ENCODE peak calls at places on chromosomes 2 and 18, in nine cellular contexts. One of them, this sample, is unnamed.

GRCh38 chr2:53442783-53443182 is 324.8 kb upstream of the CHAC2 start:
- DNase-seq in K562: no peak
- DNase-seq in heart right ventricle: no peak
- DNase-seq in Caco-2: no peak
- DNase-seq in nephron progenitor cell: peak; percentile 20
- DNase-seq in esophagus squamous epithelium: no peak
- DNase-seq in kidney epithelial cell: no peak
- DNase-seq in astrocyte of the cerebellum: no peak
- DNase-seq in sigmoid colon: no peak
- DNase-seq in this sample: no peak

GRCh38 chr2:134721596-134721995 is 2.8 kb upstream of the TMEM163 start:
- DNase-seq in kidney epithelial cell: no peak
- DNase-seq in astrocyte of the cerebellum: no peak
- DNase-seq in heart right ventricle: no peak
- DNase-seq in sigmoid colon: no peak
- DNase-seq in K562: no peak
- DNase-seq in nephron progenitor cell: no peak
- DNase-seq in Caco-2: no peak
- DNase-seq in esophagus squamous epithelium: no peak
- DNase-seq in this sample: no peak

GRCh38 chr18:70499218-70499691 is 210.4 kb downstream of the SOCS6 start:
- DNase-seq in nephron progenitor cell: no peak
- DNase-seq in Caco-2: no peak
- DNase-seq in heart right ventricle: no peak
- DNase-seq in sigmoid colon: no peak
- DNase-seq in K562: peak; percentile 5
- DNase-seq in kidney epithelial cell: no peak
- DNase-seq in astrocyte of the cerebellum: no peak
- DNase-seq in esophagus squamous epithelium: no peak
- DNase-seq in this sample: no peak

GRCh38 chr18:45291616-45292612 is 323.4 kb upstream of the SLC14A2 start:
- DNase-seq in kidney epithelial cell: peak; percentile 39
- DNase-seq in esophagus squamous epithelium: no peak
- DNase-seq in K562: no peak
- DNase-seq in astrocyte of the cerebellum: peak; percentile 43
- DNase-seq in sigmoid colon: no peak
- DNase-seq in heart right ventricle: no peak
- DNase-seq in Caco-2: no peak
- DNase-seq in nephron progenitor cell: no peak
- DNase-seq in this sample: no peak

GRCh38 chr2:179558010-179558911 is 293.6 kb upstream of the SESTD1 start:
- DNase-seq in sigmoid colon: no peak
- DNase-seq in astrocyte of the cerebellum: no peak
- DNase-seq in kidney epithelial cell: no peak
- DNase-seq in K562: no peak
- DNase-seq in nephron progenitor cell: no peak
- DNase-seq in esophagus squamous epithelium: no peak
- DNase-seq in Caco-2: no peak
- DNase-seq in heart right ventricle: no peak
- DNase-seq in this sample: no peak

GRCh38 chr2:241680827-241681599 is 5.6 kb downstream of the DTYMK start:
- DNase-seq in Caco-2: no peak
- DNase-seq in kidney epithelial cell: peak; percentile 93
- DNase-seq in sigmoid colon: peak; percentile 75
- DNase-seq in nephron progenitor cell: no peak
- DNase-seq in astrocyte of the cerebellum: peak; percentile 85
- DNase-seq in heart right ventricle: no peak
- DNase-seq in K562: no peak
- DNase-seq in esophagus squamous epithelium: no peak
- DNase-seq in this sample: no peak

GRCh38 chr18:57446322-57446721 is 11.1 kb downstream of the ONECUT2 start:
- DNase-seq in Caco-2: no peak
- DNase-seq in heart right ventricle: no peak
- DNase-seq in esophagus squamous epithelium: no peak
- DNase-seq in nephron progenitor cell: peak; percentile 43
- DNase-seq in sigmoid colon: no peak
- DNase-seq in astrocyte of the cerebellum: no peak
- DNase-seq in kidney epithelial cell: no peak
- DNase-seq in K562: peak; percentile 52
- DNase-seq in this sample: peak; percentile 70

GRCh38 chr18:41237317-41237716 is 717.7 kb upstream of the PIK3C3 start:
- DNase-seq in nephron progenitor cell: no peak
- DNase-seq in Caco-2: no peak
- DNase-seq in astrocyte of the cerebellum: no peak
- DNase-seq in esophagus squamous epithelium: no peak
- DNase-seq in sigmoid colon: no peak
- DNase-seq in heart right ventricle: no peak
- DNase-seq in K562: no peak
- DNase-seq in kidney epithelial cell: no peak
- DNase-seq in this sample: no peak

GRCh38 chr18:45386256-45386655 is 229.0 kb upstream of the SLC14A2 start:
- DNase-seq in nephron progenitor cell: peak; percentile 56
- DNase-seq in esophagus squamous epithelium: no peak
- DNase-seq in sigmoid colon: no peak
- DNase-seq in Caco-2: peak; percentile 27
- DNase-seq in kidney epithelial cell: no peak
- DNase-seq in K562: peak; percentile 13
- DNase-seq in heart right ventricle: peak; percentile 20
- DNase-seq in astrocyte of the cerebellum: peak; percentile 33
- DNase-seq in this sample: peak; percentile 14

GRCh38 chr2:133789743-133790142 is 221.5 kb upstream of the NCKAP5 start:
- DNase-seq in esophagus squamous epithelium: no peak
- DNase-seq in nephron progenitor cell: no peak
- DNase-seq in kidney epithelial cell: no peak
- DNase-seq in astrocyte of the cerebellum: no peak
- DNase-seq in heart right ventricle: no peak
- DNase-seq in sigmoid colon: no peak
- DNase-seq in Caco-2: no peak
- DNase-seq in K562: no peak
- DNase-seq in this sample: no peak

GRCh38 chr2:21303876-21304275 is 180.1 kb downstream of the TDRD15 start:
- DNase-seq in Caco-2: no peak
- DNase-seq in heart right ventricle: no peak
- DNase-seq in sigmoid colon: no peak
- DNase-seq in esophagus squamous epithelium: no peak
- DNase-seq in kidney epithelial cell: no peak
- DNase-seq in nephron progenitor cell: no peak
- DNase-seq in K562: no peak
- DNase-seq in astrocyte of the cerebellum: no peak
- DNase-seq in this sample: no peak

GRCh38 chr2:186959486-186959885 is 110.5 kb upstream of the ZSWIM2 start:
- DNase-seq in kidney epithelial cell: no peak
- DNase-seq in esophagus squamous epithelium: no peak
- DNase-seq in heart right ventricle: no peak
- DNase-seq in K562: no peak
- DNase-seq in Caco-2: no peak
- DNase-seq in astrocyte of the cerebellum: no peak
- DNase-seq in sigmoid colon: no peak
- DNase-seq in nephron progenitor cell: no peak
- DNase-seq in this sample: no peak

GRCh38 chr2:95799490-95799889 is 192.1 kb downstream of the ANKRD36C start:
- DNase-seq in sigmoid colon: no peak
- DNase-seq in astrocyte of the cerebellum: no peak
- DNase-seq in esophagus squamous epithelium: no peak
- DNase-seq in Caco-2: no peak
- DNase-seq in heart right ventricle: no peak
- DNase-seq in kidney epithelial cell: no peak
- DNase-seq in nephron progenitor cell: no peak
- DNase-seq in K562: no peak
- DNase-seq in this sample: peak; percentile 1

GRCh38 chr2:178072383-178073301 is at the start of gene PDE11A:
- DNase-seq in Caco-2: peak; percentile 94
- DNase-seq in nephron progenitor cell: peak; percentile 87
- DNase-seq in esophagus squamous epithelium: no peak
- DNase-seq in K562: peak; percentile 88
- DNase-seq in kidney epithelial cell: peak; percentile 69
- DNase-seq in astrocyte of the cerebellum: peak; percentile 40
- DNase-seq in heart right ventricle: peak; percentile 75
- DNase-seq in sigmoid colon: peak; percentile 88
- DNase-seq in this sample: peak; percentile 39

GRCh38 chr2:54771166-54771565 is 47.7 kb downstream of the EML6 start:
- DNase-seq in astrocyte of the cerebellum: no peak
- DNase-seq in esophagus squamous epithelium: no peak
- DNase-seq in sigmoid colon: no peak
- DNase-seq in heart right ventricle: no peak
- DNase-seq in Caco-2: no peak
- DNase-seq in K562: no peak
- DNase-seq in nephron progenitor cell: no peak
- DNase-seq in kidney epithelial cell: no peak
- DNase-seq in this sample: no peak

GRCh38 chr18:70421471-70421870 is 132.6 kb downstream of the SOCS6 start:
- DNase-seq in esophagus squamous epithelium: no peak
- DNase-seq in kidney epithelial cell: no peak
- DNase-seq in K562: no peak
- DNase-seq in sigmoid colon: no peak
- DNase-seq in nephron progenitor cell: no peak
- DNase-seq in Caco-2: no peak
- DNase-seq in heart right ventricle: no peak
- DNase-seq in astrocyte of the cerebellum: no peak
- DNase-seq in this sample: no peak

DNA sequence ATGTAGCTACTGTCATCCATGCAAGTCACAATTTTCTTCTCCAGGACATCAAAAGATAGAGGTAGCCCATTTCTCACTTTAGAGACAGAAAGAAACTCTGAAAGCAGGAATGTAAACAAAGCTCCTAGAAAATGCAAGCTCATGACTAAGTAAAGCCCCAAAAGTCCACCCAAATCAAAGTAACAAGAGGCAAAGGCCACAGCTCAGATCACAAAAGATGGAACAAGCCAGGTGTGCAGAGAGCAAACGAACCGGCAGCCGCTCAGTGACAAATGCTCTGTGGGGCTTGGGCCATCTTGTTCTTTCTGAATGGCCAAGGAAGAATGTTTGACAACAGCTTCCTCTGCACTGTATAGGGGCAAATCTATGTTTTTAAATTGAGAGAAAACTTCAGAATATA is 201.0 kb downstream of the CYRIA start:
- DNase-seq in astrocyte of the cerebellum: no peak
- DNase-seq in heart right ventricle: no peak
- DNase-seq in Caco-2: peak; percentile 65
- DNase-seq in nephron progenitor cell: no peak
- DNase-seq in sigmoid colon: no peak
- DNase-seq in esophagus squamous epithelium: no peak
- DNase-seq in kidney epithelial cell: no peak
- DNase-seq in K562: no peak
- DNase-seq in this sample: no peak
- TF ChIP-seq CTCF in astrocyte of the cerebellum: no peak
- TF ChIP-seq CTCF in heart right ventricle: no peak
- TF ChIP-seq CTCF in Caco-2: no peak
- TF ChIP-seq CTCF in nephron progenitor cell: no peak
- TF ChIP-seq CTCF in sigmoid colon: no peak
- TF ChIP-seq CTCF in esophagus squamous epithelium: no peak
- TF ChIP-seq CTCF in kidney epithelial cell: no peak
- TF ChIP-seq CTCF in K562: no peak
- TF ChIP-seq CTCF in this sample: no peak

GRCh38 chr2:18267501-18267900 is 293.0 kb downstream of the RDH14 start:
- DNase-seq in Caco-2: no peak
- DNase-seq in esophagus squamous epithelium: no peak
- DNase-seq in heart right ventricle: no peak
- DNase-seq in K562: no peak
- DNase-seq in nephron progenitor cell: no peak
- DNase-seq in kidney epithelial cell: peak; percentile 45
- DNase-seq in astrocyte of the cerebellum: no peak
- DNase-seq in sigmoid colon: no peak
- DNase-seq in this sample: no peak

GRCh38 chr2:18265614-18266013 is 294.8 kb downstream of the RDH14 start:
- DNase-seq in kidney epithelial cell: no peak
- DNase-seq in sigmoid colon: no peak
- DNase-seq in heart right ventricle: no peak
- DNase-seq in K562: no peak
- DNase-seq in Caco-2: no peak
- DNase-seq in esophagus squamous epithelium: no peak
- DNase-seq in nephron progenitor cell: no peak
- DNase-seq in astrocyte of the cerebellum: no peak
- DNase-seq in this sample: no peak

GRCh38 chr2:18268400-18268799 is 292.1 kb downstream of the RDH14 start:
- DNase-seq in astrocyte of the cerebellum: no peak
- DNase-seq in K562: no peak
- DNase-seq in kidney epithelial cell: no peak
- DNase-seq in esophagus squamous epithelium: no peak
- DNase-seq in Caco-2: no peak
- DNase-seq in nephron progenitor cell: no peak
- DNase-seq in sigmoid colon: no peak
- DNase-seq in heart right ventricle: no peak
- DNase-seq in this sample: no peak

GRCh38 chr2:18262601-18263000 is 297.9 kb downstream of the RDH14 start:
- DNase-seq in K562: no peak
- DNase-seq in heart right ventricle: no peak
- DNase-seq in esophagus squamous epithelium: no peak
- DNase-seq in nephron progenitor cell: no peak
- DNase-seq in sigmoid colon: no peak
- DNase-seq in astrocyte of the cerebellum: no peak
- DNase-seq in kidney epithelial cell: no peak
- DNase-seq in Caco-2: no peak
- DNase-seq in this sample: no peak

DNA sequence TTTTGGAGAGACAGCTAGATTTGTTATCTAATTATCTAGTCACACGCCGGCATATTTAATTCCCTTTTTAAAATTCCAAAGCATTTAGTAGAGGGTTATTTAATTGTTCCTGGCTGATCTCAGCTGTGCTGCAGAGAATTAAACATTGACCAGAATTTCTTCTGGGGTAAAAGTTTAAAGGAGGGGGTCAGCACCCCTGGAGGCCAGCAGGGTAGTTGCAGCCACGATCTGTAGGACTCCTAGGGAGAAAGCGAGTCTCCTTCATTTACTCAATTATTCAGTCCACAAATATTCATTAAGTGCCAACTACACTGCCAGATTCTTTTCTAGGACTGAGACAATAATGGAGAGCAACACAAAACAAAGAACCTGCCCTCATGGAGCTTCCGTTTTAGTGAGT is 294.3 kb downstream of the RDH14 start:
- DNase-seq in kidney epithelial cell: no peak
- DNase-seq in nephron progenitor cell: no peak
- DNase-seq in sigmoid colon: no peak
- DNase-seq in K562: peak; percentile 4
- DNase-seq in heart right ventricle: no peak
- DNase-seq in Caco-2: no peak
- DNase-seq in astrocyte of the cerebellum: no peak
- DNase-seq in esophagus squamous epithelium: no peak
- DNase-seq in this sample: no peak
- TF ChIP-seq CTCF in kidney epithelial cell: peak; percentile 25
- TF ChIP-seq CTCF in nephron progenitor cell: peak; percentile 34
- TF ChIP-seq CTCF in sigmoid colon: no peak
- TF ChIP-seq CTCF in K562: no peak
- TF ChIP-seq CTCF in heart right ventricle: no peak
- TF ChIP-seq CTCF in Caco-2: peak; percentile 40
- TF ChIP-seq CTCF in astrocyte of the cerebellum: peak; percentile 36
- TF ChIP-seq CTCF in esophagus squamous epithelium: no peak
- TF ChIP-seq CTCF in this sample: no peak

GRCh38 chr2:198065327-198065726 is 260.9 kb downstream of the PLCL1 start:
- DNase-seq in kidney epithelial cell: no peak
- DNase-seq in Caco-2: no peak
- DNase-seq in astrocyte of the cerebellum: no peak
- DNase-seq in K562: no peak
- DNase-seq in heart right ventricle: no peak
- DNase-seq in nephron progenitor cell: no peak
- DNase-seq in esophagus squamous epithelium: no peak
- DNase-seq in sigmoid colon: no peak
- DNase-seq in this sample: no peak
- TF ChIP-seq CTCF in kidney epithelial cell: no peak
- TF ChIP-seq CTCF in Caco-2: no peak
- TF ChIP-seq CTCF in astrocyte of the cerebellum: no peak
- TF ChIP-seq CTCF in K562: no peak
- TF ChIP-seq CTCF in heart right ventricle: no peak
- TF ChIP-seq CTCF in nephron progenitor cell: no peak
- TF ChIP-seq CTCF in esophagus squamous epithelium: no peak
- TF ChIP-seq CTCF in sigmoid colon: no peak
- TF ChIP-seq CTCF in this sample: no peak

GRCh38 chr2:120879401-120880295 is 144.0 kb downstream of the GLI2 start:
- DNase-seq in nephron progenitor cell: no peak
- DNase-seq in kidney epithelial cell: no peak
- DNase-seq in heart right ventricle: no peak
- DNase-seq in astrocyte of the cerebellum: no peak
- DNase-seq in Caco-2: no peak
- DNase-seq in esophagus squamous epithelium: no peak
- DNase-seq in sigmoid colon: no peak
- DNase-seq in K562: no peak
- DNase-seq in this sample: no peak
- TF ChIP-seq CTCF in nephron progenitor cell: no peak
- TF ChIP-seq CTCF in kidney epithelial cell: peak; percentile 3
- TF ChIP-seq CTCF in heart right ventricle: no peak
- TF ChIP-seq CTCF in astrocyte of the cerebellum: peak; percentile 35
- TF ChIP-seq CTCF in Caco-2: peak; percentile 23
- TF ChIP-seq CTCF in esophagus squamous epithelium: no peak
- TF ChIP-seq CTCF in sigmoid colon: no peak
- TF ChIP-seq CTCF in K562: peak; percentile 50
- TF ChIP-seq CTCF in this sample: no peak

This sample was measured in GM13976.